ENCODE peak calls at places on chromosomes 3 and 15, in ten cellular contexts. U, X, C, Q, O, J, P, H, S and B are unnamed samples.

GRCh38 chr3:169345662-169346331 is 317.7 kb downstream of the MECOM start:
- DNase-seq in U (no peak), X (no peak), C (no peak), Q (no peak), O (no peak), J (no peak), P (no peak), H (no peak), S (no peak), B (no peak)

GRCh38 chr3:86993704-86994103 is 2.8 kb upstream of the VGLL3 start:
- DNase-seq in U (no peak), X (no peak), C (no peak), Q (no peak), O (no peak), J (no peak), P (no peak), H (no peak), S (no peak), B (no peak)

GRCh38 chr15:98689431-98689861 is 41.1 kb downstream of the IGF1R start:
- DNase-seq in U (no peak), X (no peak), C (no peak), Q (no peak), O (no peak), J (no peak), P (no peak), H (no peak), S (no peak), B (peak)

GRCh38 chr15:57060799-57061198 is 142.4 kb downstream of the TCF12 start:
- DNase-seq in U (no peak), X (no peak), C (no peak), Q (no peak), O (no peak), J (no peak), P (no peak), H (no peak), S (no peak), B (no peak)

GRCh38 chr15:79394231-79394630 is 37.9 kb upstream of the MINAR1 start:
- DNase-seq in U (no peak), X (no peak), C (no peak), Q (no peak), O (no peak), J (no peak), P (no peak), H (no peak), S (no peak), B (no peak)

GRCh38 chr15:85289677-85290365 is 90.6 kb upstream of the AKAP13 start:
- DNase-seq in U (peak), X (no peak), C (peak), Q (peak), O (peak), J (peak), P (no peak), H (no peak), S (no peak), B (peak)

GRCh38 chr3:117885046-117885445 is 1149.6 kb downstream of the IGSF11 start:
- DNase-seq in U (no peak), X (no peak), C (no peak), Q (peak), O (no peak), J (no peak), P (no peak), H (no peak), S (no peak), B (no peak)

GRCh38 chr3:141373768-141374526 is 5.6 kb downstream of the ZBTB38 start:
- DNase-seq in U (no peak), X (no peak), C (no peak), Q (no peak), O (no peak), J (no peak), P (no peak), H (no peak), S (no peak), B (peak)

GRCh38 chr3:179093807-179094206 is 22.2 kb upstream of the ZMAT3 start:
- DNase-seq in U (no peak), X (no peak), C (no peak), Q (no peak), O (no peak), J (no peak), P (no peak), H (no peak), S (no peak), B (no peak)

GRCh38 chr3:192919895-192920294 is 2.2 kb upstream of the MB21D2 start:
- DNase-seq in U (no peak), X (no peak), C (no peak), Q (no peak), O (no peak), J (no peak), P (no peak), H (no peak), S (no peak), B (no peak)

GRCh38 chr15:69462030-69462492 is 9.4 kb downstream of the RPLP1 start:
- DNase-seq in U (no peak), X (peak), C (peak), Q (no peak), O (no peak), J (no peak), P (peak), H (no peak), S (no peak), B (no peak)

GRCh38 chr3:71614869-71615268 is 31.3 kb upstream of the FOXP1 start:
- DNase-seq in U (no peak), X (no peak), C (no peak), Q (no peak), O (no peak), J (no peak), P (no peak), H (no peak), S (no peak), B (no peak)

GRCh38 chr3:192039593-192039992 is 578.6 kb downstream of the PYDC2 start:
- DNase-seq in U (no peak), X (no peak), C (no peak), Q (no peak), O (no peak), J (no peak), P (no peak), H (no peak), S (no peak), B (no peak)

GRCh38 chr3:126103121-126104027 is 19.4 kb upstream of the SLC41A3 start:
- DNase-seq in U (no peak), X (no peak), C (no peak), Q (peak), O (no peak), J (no peak), P (no peak), H (no peak), S (no peak), B (no peak)

GRCh38 chr3:49900491-49901153 is 3.1 kb downstream of the MST1R start:
- DNase-seq in U (no peak), X (no peak), C (peak), Q (no peak), O (no peak), J (no peak), P (peak), H (no peak), S (no peak), B (peak)

GRCh38 chr3:43659250-43659880 is 31.4 kb upstream of the ABHD5 start:
- DNase-seq in U (no peak), X (no peak), C (no peak), Q (no peak), O (no peak), J (no peak), P (peak), H (no peak), S (no peak), B (no peak)

GRCh38 chr15:57572463-57572862 is 19.2 kb upstream of the MYZAP start:
- DNase-seq in U (no peak), X (no peak), C (no peak), Q (no peak), O (no peak), J (no peak), P (no peak), H (no peak), S (no peak), B (no peak)

GRCh38 chr3:159609620-159610019 is 379.0 kb upstream of the IL12A start:
- DNase-seq in U (no peak), X (no peak), C (no peak), Q (no peak), O (no peak), J (no peak), P (no peak), H (no peak), S (no peak), B (no peak)

GRCh38 chr15:82663186-82663600 is 16.0 kb upstream of the CPEB1 start:
- DNase-seq in U (peak), X (no peak), C (no peak), Q (peak), O (no peak), J (peak), P (peak), H (peak), S (no peak), B (peak)

GRCh38 chr3:40258555-40258954 is 51.0 kb upstream of the EIF1B start:
- DNase-seq in U (no peak), X (no peak), C (no peak), Q (no peak), O (no peak), J (no peak), P (no peak), H (no peak), S (no peak), B (no peak)

GRCh38 chr3:71380096-71380495 is 203.4 kb downstream of the FOXP1 start:
- DNase-seq in U (no peak), X (no peak), C (no peak), Q (no peak), O (no peak), J (no peak), P (no peak), H (no peak), S (no peak), B (no peak)

GRCh38 chr3:141544697-141545096 is 57.9 kb downstream of the RASA2 start:
- DNase-seq in U (peak), X (no peak), C (no peak), Q (no peak), O (no peak), J (no peak), P (no peak), H (no peak), S (no peak), B (no peak)

GRCh38 chr3:99776516-99777209 is 41.0 kb upstream of the CMSS1 start:
- DNase-seq in U (no peak), X (no peak), C (no peak), Q (no peak), O (no peak), J (no peak), P (no peak), H (peak), S (no peak), B (no peak)

GRCh38 chr3:55619186-55619808 is 132.2 kb upstream of the WNT5A start:
- DNase-seq in U (no peak), X (no peak), C (no peak), Q (no peak), O (no peak), J (no peak), P (no peak), H (no peak), S (no peak), B (no peak)

GRCh38 chr3:88807471-88808090 is 299.8 kb upstream of the EPHA3 start:
- DNase-seq in U (no peak), X (no peak), C (no peak), Q (no peak), O (no peak), J (no peak), P (no peak), H (peak), S (no peak), B (no peak)

GRCh38 chr3:135503429-135504083 is 462.0 kb upstream of the PPP2R3A start:
- DNase-seq in U (peak), X (peak), C (peak), Q (peak), O (peak), J (peak), P (peak), H (peak), S (no peak), B (peak)

GRCh38 chr3:184741259-184741556 is 29.3 kb upstream of the MAGEF1 start:
- DNase-seq in U (no peak), X (peak), C (no peak), Q (no peak), O (no peak), J (no peak), P (no peak), H (no peak), S (no peak), B (no peak)

GRCh38 chr3:20997183-20997582 is 753.8 kb downstream of the ZNF385D start:
- DNase-seq in U (no peak), X (no peak), C (no peak), Q (no peak), O (no peak), J (no peak), P (no peak), H (no peak), S (no peak), B (no peak)

GRCh38 chr3:138470687-138471086 is 36.3 kb downstream of the ESYT3 start:
- DNase-seq in U (no peak), X (peak), C (no peak), Q (no peak), O (no peak), J (no peak), P (no peak), H (no peak), S (no peak), B (no peak)

GRCh38 chr15:31372635-31373091 is 46.0 kb downstream of the KLF13 start:
- DNase-seq in U (no peak), X (peak), C (peak), Q (no peak), O (peak), J (peak), P (peak), H (no peak), S (no peak), B (no peak)

GRCh38 chr3:48715179-48715800 is 1.7 kb downstream of the IP6K2 start:
- DNase-seq in U (no peak), X (no peak), C (no peak), Q (no peak), O (no peak), J (no peak), P (no peak), H (peak), S (no peak), B (peak)

GRCh38 chr15:82849556-82850241 is 40.3 kb downstream of the WHAMM start:
- DNase-seq in U (peak), X (peak), C (peak), Q (peak), O (peak), J (peak), P (peak), H (peak), S (peak), B (peak)

GRCh38 chr3:159196316-159196715 is 394.5 kb downstream of the MFSD1 start:
- DNase-seq in U (no peak), X (no peak), C (no peak), Q (no peak), O (no peak), J (no peak), P (no peak), H (no peak), S (no peak), B (no peak)

GRCh38 chr3:11567516-11568467 is 75.9 kb downstream of the VGLL4 start:
- DNase-seq in U (no peak), X (peak), C (no peak), Q (no peak), O (no peak), J (no peak), P (no peak), H (no peak), S (no peak), B (peak)

GRCh38 chr15:74642328-74642723 is 26.7 kb downstream of the CLK3 start:
- DNase-seq in U (no peak), X (no peak), C (no peak), Q (no peak), O (no peak), J (no peak), P (no peak), H (no peak), S (no peak), B (no peak)

GRCh38 chr3:123193448-123194101 is 8.2 kb upstream of the SEC22A start:
- DNase-seq in U (no peak), X (no peak), C (no peak), Q (no peak), O (no peak), J (no peak), P (no peak), H (no peak), S (no peak), B (no peak)

GRCh38 chr3:188421151-188421821 is 267.3 kb downstream of the LPP start:
- DNase-seq in U (no peak), X (no peak), C (no peak), Q (peak), O (no peak), J (no peak), P (no peak), H (no peak), S (no peak), B (peak)

GRCh38 chr15:62853114-62853832 is 189.3 kb upstream of the TPM1 start:
- DNase-seq in U (no peak), X (no peak), C (no peak), Q (no peak), O (no peak), J (no peak), P (no peak), H (no peak), S (no peak), B (no peak)